ENCODE peak calls at places on chromosomes 1 and 21, in ten cellular contexts. One of them, this sample, is unnamed.
A peak's percentile ranks its signal among the peaks of the same experiment; 100 is the strongest.

GRCh38 chr1:184396081-184396480 is 9.3 kb downstream of the C1orf21 start:
- DNase-seq in left ventricle myocardium superior: no peak
- DNase-seq in EL: no peak
- DNase-seq in anterior cingulate cortex: no peak
- DNase-seq in fibroblast of mammary gland: no peak
- DNase-seq in PC-3: no peak
- DNase-seq in NCI-H1436: no peak
- DNase-seq in NAMALWA: no peak
- DNase-seq in neural progenitor cell: no peak
- DNase-seq in NCI-H2081: no peak
- DNase-seq in this sample: no peak

GRCh38 chr1:145908653-145909052 is 1.2 kb downstream of the ITGA10 start:
- DNase-seq in left ventricle myocardium superior: no peak
- DNase-seq in EL: no peak
- DNase-seq in anterior cingulate cortex: no peak
- DNase-seq in fibroblast of mammary gland: peak; percentile 94
- DNase-seq in PC-3: no peak
- DNase-seq in NCI-H1436: no peak
- DNase-seq in NAMALWA: no peak
- DNase-seq in neural progenitor cell: no peak
- DNase-seq in NCI-H2081: no peak
- DNase-seq in this sample: no peak

GRCh38 chr1:30166194-30166593 is 557.2 kb downstream of the MATN1 start:
- DNase-seq in left ventricle myocardium superior: no peak
- DNase-seq in EL: no peak
- DNase-seq in anterior cingulate cortex: no peak
- DNase-seq in fibroblast of mammary gland: no peak
- DNase-seq in PC-3: no peak
- DNase-seq in NCI-H1436: no peak
- DNase-seq in NAMALWA: no peak
- DNase-seq in neural progenitor cell: no peak
- DNase-seq in NCI-H2081: no peak
- DNase-seq in this sample: no peak

GRCh38 chr21:45270306-45270821 is 17.3 kb downstream of the POFUT2 start:
- DNase-seq in left ventricle myocardium superior: no peak
- DNase-seq in EL: no peak
- DNase-seq in anterior cingulate cortex: no peak
- DNase-seq in fibroblast of mammary gland: no peak
- DNase-seq in PC-3: peak; percentile 48
- DNase-seq in NCI-H1436: no peak
- DNase-seq in NAMALWA: no peak
- DNase-seq in neural progenitor cell: no peak
- DNase-seq in NCI-H2081: no peak
- DNase-seq in this sample: no peak

GRCh38 chr1:1926886-1927660 is 8.0 kb upstream of the TMEM52 start:
- DNase-seq in left ventricle myocardium superior: peak; percentile 23
- DNase-seq in EL: no peak
- DNase-seq in anterior cingulate cortex: no peak
- DNase-seq in fibroblast of mammary gland: no peak
- DNase-seq in PC-3: no peak
- DNase-seq in NCI-H1436: no peak
- DNase-seq in NAMALWA: no peak
- DNase-seq in neural progenitor cell: no peak
- DNase-seq in NCI-H2081: no peak
- DNase-seq in this sample: no peak

GRCh38 chr21:44779417-44780139 is 22.0 kb downstream of the UBE2G2 start:
- DNase-seq in left ventricle myocardium superior: no peak
- DNase-seq in EL: no peak
- DNase-seq in anterior cingulate cortex: no peak
- DNase-seq in fibroblast of mammary gland: no peak
- DNase-seq in PC-3: no peak
- DNase-seq in NCI-H1436: no peak
- DNase-seq in NAMALWA: no peak
- DNase-seq in neural progenitor cell: no peak
- DNase-seq in NCI-H2081: no peak
- DNase-seq in this sample: no peak

GRCh38 chr1:116508090-116508983 is 62.5 kb downstream of the CD58 start:
- DNase-seq in left ventricle myocardium superior: no peak
- DNase-seq in EL: no peak
- DNase-seq in anterior cingulate cortex: no peak
- DNase-seq in fibroblast of mammary gland: no peak
- DNase-seq in PC-3: peak; percentile 88
- DNase-seq in NCI-H1436: no peak
- DNase-seq in NAMALWA: no peak
- DNase-seq in neural progenitor cell: no peak
- DNase-seq in NCI-H2081: no peak
- DNase-seq in this sample: no peak

GRCh38 chr1:65343286-65343685 is 33.9 kb downstream of the DNAJC6 start:
- DNase-seq in left ventricle myocardium superior: no peak
- DNase-seq in EL: peak; percentile 67
- DNase-seq in anterior cingulate cortex: no peak
- DNase-seq in fibroblast of mammary gland: peak; percentile 74
- DNase-seq in PC-3: peak; percentile 25
- DNase-seq in NCI-H1436: no peak
- DNase-seq in NAMALWA: no peak
- DNase-seq in neural progenitor cell: no peak
- DNase-seq in NCI-H2081: no peak
- DNase-seq in this sample: no peak

GRCh38 chr1:19047373-19047772 is 90.9 kb upstream of the IFFO2 start:
- DNase-seq in left ventricle myocardium superior: peak; percentile 7
- DNase-seq in EL: no peak
- DNase-seq in anterior cingulate cortex: no peak
- DNase-seq in fibroblast of mammary gland: no peak
- DNase-seq in PC-3: no peak
- DNase-seq in NCI-H1436: no peak
- DNase-seq in NAMALWA: no peak
- DNase-seq in neural progenitor cell: peak; percentile 28
- DNase-seq in NCI-H2081: no peak
- DNase-seq in this sample: no peak

GRCh38 chr1:222204475-222204874 is 343.4 kb downstream of the HHIPL2 start:
- DNase-seq in left ventricle myocardium superior: no peak
- DNase-seq in EL: no peak
- DNase-seq in anterior cingulate cortex: no peak
- DNase-seq in fibroblast of mammary gland: peak; percentile 8
- DNase-seq in PC-3: no peak
- DNase-seq in NCI-H1436: no peak
- DNase-seq in NAMALWA: no peak
- DNase-seq in neural progenitor cell: no peak
- DNase-seq in NCI-H2081: no peak
- DNase-seq in this sample: no peak

GRCh38 chr1:158028956-158029355 is 35.5 kb downstream of the KIRREL1 start:
- DNase-seq in left ventricle myocardium superior: no peak
- DNase-seq in EL: peak; percentile 65
- DNase-seq in anterior cingulate cortex: no peak
- DNase-seq in fibroblast of mammary gland: no peak
- DNase-seq in PC-3: peak; percentile 88
- DNase-seq in NCI-H1436: no peak
- DNase-seq in NAMALWA: no peak
- DNase-seq in neural progenitor cell: no peak
- DNase-seq in NCI-H2081: no peak
- DNase-seq in this sample: no peak

GRCh38 chr1:232040260-232040659 is 413.7 kb downstream of the DISC1 start:
- DNase-seq in left ventricle myocardium superior: no peak
- DNase-seq in EL: no peak
- DNase-seq in anterior cingulate cortex: no peak
- DNase-seq in fibroblast of mammary gland: no peak
- DNase-seq in PC-3: no peak
- DNase-seq in NCI-H1436: no peak
- DNase-seq in NAMALWA: no peak
- DNase-seq in neural progenitor cell: no peak
- DNase-seq in NCI-H2081: no peak
- DNase-seq in this sample: no peak

GRCh38 chr1:22702671-22703070 is 8.0 kb upstream of the EPHB2 start:
- DNase-seq in left ventricle myocardium superior: no peak
- DNase-seq in EL: no peak
- DNase-seq in anterior cingulate cortex: no peak
- DNase-seq in fibroblast of mammary gland: no peak
- DNase-seq in PC-3: peak; percentile 31
- DNase-seq in NCI-H1436: no peak
- DNase-seq in NAMALWA: no peak
- DNase-seq in neural progenitor cell: no peak
- DNase-seq in NCI-H2081: no peak
- DNase-seq in this sample: no peak

GRCh38 chr21:39705849-39706248 is 39.1 kb upstream of the IGSF5 start:
- DNase-seq in left ventricle myocardium superior: no peak
- DNase-seq in EL: no peak
- DNase-seq in anterior cingulate cortex: no peak
- DNase-seq in fibroblast of mammary gland: no peak
- DNase-seq in PC-3: peak; percentile 44
- DNase-seq in NCI-H1436: no peak
- DNase-seq in NAMALWA: no peak
- DNase-seq in neural progenitor cell: no peak
- DNase-seq in NCI-H2081: no peak
- DNase-seq in this sample: no peak

GRCh38 chr1:31943546-31944184 is 5.5 kb upstream of the PTP4A2 start:
- DNase-seq in left ventricle myocardium superior: no peak
- DNase-seq in EL: no peak
- DNase-seq in anterior cingulate cortex: no peak
- DNase-seq in fibroblast of mammary gland: peak; percentile 30
- DNase-seq in PC-3: no peak
- DNase-seq in NCI-H1436: no peak
- DNase-seq in NAMALWA: no peak
- DNase-seq in neural progenitor cell: no peak
- DNase-seq in NCI-H2081: no peak
- DNase-seq in this sample: no peak

GRCh38 chr1:159282118-159282517 is 20.0 kb upstream of the FCER1A start:
- DNase-seq in left ventricle myocardium superior: no peak
- DNase-seq in EL: peak; percentile 58
- DNase-seq in anterior cingulate cortex: no peak
- DNase-seq in fibroblast of mammary gland: no peak
- DNase-seq in PC-3: peak; percentile 31
- DNase-seq in NCI-H1436: no peak
- DNase-seq in NAMALWA: no peak
- DNase-seq in neural progenitor cell: no peak
- DNase-seq in NCI-H2081: no peak
- DNase-seq in this sample: no peak

GRCh38 chr1:246324711-246325110 is 182.4 kb downstream of the SMYD3 start:
- DNase-seq in left ventricle myocardium superior: no peak
- DNase-seq in EL: peak; percentile 48
- DNase-seq in anterior cingulate cortex: no peak
- DNase-seq in fibroblast of mammary gland: peak; percentile 57
- DNase-seq in PC-3: peak; percentile 43
- DNase-seq in NCI-H1436: no peak
- DNase-seq in NAMALWA: no peak
- DNase-seq in neural progenitor cell: peak; percentile 14
- DNase-seq in NCI-H2081: no peak
- DNase-seq in this sample: no peak

This sample was measured in gastrocnemius medialis.